ENCODE peak calls at places on chromosomes 5 and 9, in six cellular contexts. One of them, this sample, is unnamed.

GRCh38 chr5:179051784-179052183 is 8.4 kb upstream of the ZNF354C start:
- DNase-seq in upper lobe of right lung: no peak
- DNase-seq in colonic mucosa: no peak
- DNase-seq in gastrocnemius medialis: no peak
- DNase-seq in CD4-positive, alpha-beta memory T cell: no peak
- DNase-seq in RWPE1: no peak
- DNase-seq in this sample: peak

GRCh38 chr5:65141487-65141886 is 340.2 kb downstream of the ADAMTS6 start:
- DNase-seq in upper lobe of right lung: no peak
- DNase-seq in colonic mucosa: no peak
- DNase-seq in gastrocnemius medialis: no peak
- DNase-seq in CD4-positive, alpha-beta memory T cell: no peak
- DNase-seq in RWPE1: no peak
- DNase-seq in this sample: no peak

GRCh38 chr5:34538026-34538672 is 118.0 kb upstream of the RAI14 start:
- DNase-seq in upper lobe of right lung: peak
- DNase-seq in colonic mucosa: no peak
- DNase-seq in gastrocnemius medialis: no peak
- DNase-seq in CD4-positive, alpha-beta memory T cell: no peak
- DNase-seq in RWPE1: no peak
- DNase-seq in this sample: no peak

GRCh38 chr5:59817536-59817935 is 76.0 kb downstream of the PDE4D start:
- DNase-seq in upper lobe of right lung: no peak
- DNase-seq in colonic mucosa: no peak
- DNase-seq in gastrocnemius medialis: no peak
- DNase-seq in CD4-positive, alpha-beta memory T cell: no peak
- DNase-seq in RWPE1: no peak
- DNase-seq in this sample: no peak

GRCh38 chr9:86795861-86796497 is 151.3 kb downstream of the GAS1 start:
- DNase-seq in upper lobe of right lung: no peak
- DNase-seq in colonic mucosa: no peak
- DNase-seq in gastrocnemius medialis: peak
- DNase-seq in CD4-positive, alpha-beta memory T cell: no peak
- DNase-seq in RWPE1: no peak
- DNase-seq in this sample: no peak

GRCh38 chr5:141681295-141681694 is 735 bp downstream of the ARAP3 start:
- DNase-seq in upper lobe of right lung: no peak
- DNase-seq in colonic mucosa: no peak
- DNase-seq in gastrocnemius medialis: no peak
- DNase-seq in CD4-positive, alpha-beta memory T cell: no peak
- DNase-seq in RWPE1: no peak
- DNase-seq in this sample: no peak

GRCh38 chr9:137319434-137319975 is 17.4 kb upstream of the NRARP start:
- DNase-seq in upper lobe of right lung: no peak
- DNase-seq in colonic mucosa: no peak
- DNase-seq in gastrocnemius medialis: no peak
- DNase-seq in CD4-positive, alpha-beta memory T cell: no peak
- DNase-seq in RWPE1: no peak
- DNase-seq in this sample: no peak

GRCh38 chr5:74131256-74131655 is 505.3 kb downstream of the ARHGEF28 start:
- DNase-seq in upper lobe of right lung: no peak
- DNase-seq in colonic mucosa: no peak
- DNase-seq in gastrocnemius medialis: no peak
- DNase-seq in CD4-positive, alpha-beta memory T cell: no peak
- DNase-seq in RWPE1: no peak
- DNase-seq in this sample: no peak

GRCh38 chr5:110054240-110054639 is 364.5 kb downstream of the MAN2A1 start:
- DNase-seq in upper lobe of right lung: no peak
- DNase-seq in colonic mucosa: peak
- DNase-seq in gastrocnemius medialis: peak
- DNase-seq in CD4-positive, alpha-beta memory T cell: peak
- DNase-seq in RWPE1: peak
- DNase-seq in this sample: peak

GRCh38 chr5:45179686-45180085 is 370.9 kb downstream of the MRPS30 start:
- DNase-seq in upper lobe of right lung: no peak
- DNase-seq in colonic mucosa: no peak
- DNase-seq in gastrocnemius medialis: no peak
- DNase-seq in CD4-positive, alpha-beta memory T cell: no peak
- DNase-seq in RWPE1: no peak
- DNase-seq in this sample: no peak

GRCh38 chr9:75890541-75891276 is at the start of gene PCSK5:
- DNase-seq in upper lobe of right lung: peak
- DNase-seq in colonic mucosa: peak
- DNase-seq in gastrocnemius medialis: peak
- DNase-seq in CD4-positive, alpha-beta memory T cell: peak
- DNase-seq in RWPE1: peak
- DNase-seq in this sample: peak

GRCh38 chr5:73938280-73938937 is 312.4 kb downstream of the ARHGEF28 start:
- DNase-seq in upper lobe of right lung: no peak
- DNase-seq in colonic mucosa: no peak
- DNase-seq in gastrocnemius medialis: no peak
- DNase-seq in CD4-positive, alpha-beta memory T cell: no peak
- DNase-seq in RWPE1: peak
- DNase-seq in this sample: peak

GRCh38 chr5:28914302-28914701 is 1875.9 kb upstream of the CDH9 start:
- DNase-seq in upper lobe of right lung: no peak
- DNase-seq in colonic mucosa: no peak
- DNase-seq in gastrocnemius medialis: no peak
- DNase-seq in CD4-positive, alpha-beta memory T cell: no peak
- DNase-seq in RWPE1: no peak
- DNase-seq in this sample: no peak

GRCh38 chr5:39639618-39640078 is 214.9 kb upstream of the DAB2 start:
- DNase-seq in upper lobe of right lung: no peak
- DNase-seq in colonic mucosa: no peak
- DNase-seq in gastrocnemius medialis: no peak
- DNase-seq in CD4-positive, alpha-beta memory T cell: no peak
- DNase-seq in RWPE1: peak
- DNase-seq in this sample: no peak

GRCh38 chr5:76291305-76292077 is 111.6 kb upstream of the IQGAP2 start:
- DNase-seq in upper lobe of right lung: no peak
- DNase-seq in colonic mucosa: no peak
- DNase-seq in gastrocnemius medialis: no peak
- DNase-seq in CD4-positive, alpha-beta memory T cell: no peak
- DNase-seq in RWPE1: peak
- DNase-seq in this sample: peak

GRCh38 chr5:76294573-76294972 is 108.5 kb upstream of the IQGAP2 start:
- DNase-seq in upper lobe of right lung: no peak
- DNase-seq in colonic mucosa: no peak
- DNase-seq in gastrocnemius medialis: no peak
- DNase-seq in CD4-positive, alpha-beta memory T cell: no peak
- DNase-seq in RWPE1: no peak
- DNase-seq in this sample: no peak

GRCh38 chr5:76289692-76290091 is 113.4 kb upstream of the IQGAP2 start:
- DNase-seq in upper lobe of right lung: no peak
- DNase-seq in colonic mucosa: no peak
- DNase-seq in gastrocnemius medialis: no peak
- DNase-seq in CD4-positive, alpha-beta memory T cell: no peak
- DNase-seq in RWPE1: no peak
- DNase-seq in this sample: no peak

GRCh38 chr5:76292923-76293322 is 110.2 kb upstream of the IQGAP2 start:
- DNase-seq in upper lobe of right lung: no peak
- DNase-seq in colonic mucosa: no peak
- DNase-seq in gastrocnemius medialis: no peak
- DNase-seq in CD4-positive, alpha-beta memory T cell: no peak
- DNase-seq in RWPE1: no peak
- DNase-seq in this sample: no peak

DNA sequence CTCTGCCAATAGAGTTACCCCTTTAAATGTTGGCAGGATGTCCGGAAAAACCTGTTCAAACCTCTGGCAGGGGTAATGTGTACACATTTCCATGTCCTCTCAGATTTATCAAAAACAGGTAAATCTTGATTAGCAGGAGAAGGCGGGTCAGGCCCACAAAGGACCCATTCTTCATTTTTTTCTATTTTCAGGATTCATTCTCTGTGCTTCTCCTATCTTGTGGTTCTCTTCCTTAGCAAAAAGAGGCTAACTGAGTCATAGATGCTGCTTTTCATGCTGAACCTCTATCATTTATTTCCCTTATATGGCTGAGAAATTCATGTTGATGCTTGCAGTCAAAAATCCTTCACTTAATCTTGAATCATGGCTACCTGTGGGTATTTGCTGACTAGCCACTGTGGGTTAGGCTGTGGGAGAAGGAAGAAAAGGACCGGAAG is 112.7 kb upstream of the IQGAP2 start:
- DNase-seq in upper lobe of right lung: no peak
- DNase-seq in colonic mucosa: no peak
- DNase-seq in gastrocnemius medialis: no peak
- DNase-seq in CD4-positive, alpha-beta memory T cell: no peak
- DNase-seq in RWPE1: peak
- DNase-seq in this sample: peak
- H3K27ac ChIP-seq in upper lobe of right lung: no peak
- H3K27ac ChIP-seq in colonic mucosa: no peak
- H3K27ac ChIP-seq in gastrocnemius medialis: no peak
- H3K27ac ChIP-seq in CD4-positive, alpha-beta memory T cell: no peak
- H3K27ac ChIP-seq in RWPE1: no peak
- H3K27ac ChIP-seq in this sample: peak

GRCh38 chr9:135176284-135176683 is 88.8 kb downstream of the OLFM1 start:
- DNase-seq in upper lobe of right lung: no peak
- DNase-seq in colonic mucosa: no peak
- DNase-seq in gastrocnemius medialis: no peak
- DNase-seq in CD4-positive, alpha-beta memory T cell: no peak
- DNase-seq in RWPE1: no peak
- DNase-seq in this sample: no peak
- H3K27ac ChIP-seq in upper lobe of right lung: no peak
- H3K27ac ChIP-seq in colonic mucosa: no peak
- H3K27ac ChIP-seq in gastrocnemius medialis: no peak
- H3K27ac ChIP-seq in CD4-positive, alpha-beta memory T cell: no peak
- H3K27ac ChIP-seq in RWPE1: no peak
- H3K27ac ChIP-seq in this sample: no peak

GRCh38 chr5:134097221-134097620 is 17.3 kb upstream of the TCF7 start:
- DNase-seq in upper lobe of right lung: no peak
- DNase-seq in colonic mucosa: no peak
- DNase-seq in gastrocnemius medialis: no peak
- DNase-seq in CD4-positive, alpha-beta memory T cell: no peak
- DNase-seq in RWPE1: no peak
- DNase-seq in this sample: no peak
- H3K27ac ChIP-seq in upper lobe of right lung: no peak
- H3K27ac ChIP-seq in colonic mucosa: no peak
- H3K27ac ChIP-seq in gastrocnemius medialis: no peak
- H3K27ac ChIP-seq in CD4-positive, alpha-beta memory T cell: no peak
- H3K27ac ChIP-seq in RWPE1: no peak
- H3K27ac ChIP-seq in this sample: no peak

GRCh38 chr9:22650145-22650544 is 203.5 kb downstream of the DMRTA1 start:
- DNase-seq in upper lobe of right lung: no peak
- DNase-seq in colonic mucosa: no peak
- DNase-seq in gastrocnemius medialis: no peak
- DNase-seq in CD4-positive, alpha-beta memory T cell: no peak
- DNase-seq in RWPE1: no peak
- DNase-seq in this sample: no peak
- H3K27ac ChIP-seq in upper lobe of right lung: peak
- H3K27ac ChIP-seq in colonic mucosa: no peak
- H3K27ac ChIP-seq in gastrocnemius medialis: no peak
- H3K27ac ChIP-seq in CD4-positive, alpha-beta memory T cell: no peak
- H3K27ac ChIP-seq in RWPE1: no peak
- H3K27ac ChIP-seq in this sample: no peak

GRCh38 chr5:78591972-78592700 is 56.4 kb downstream of the LHFPL2 start:
- DNase-seq in upper lobe of right lung: no peak
- DNase-seq in colonic mucosa: no peak
- DNase-seq in gastrocnemius medialis: no peak
- DNase-seq in CD4-positive, alpha-beta memory T cell: no peak
- DNase-seq in RWPE1: no peak
- DNase-seq in this sample: no peak
- H3K27ac ChIP-seq in upper lobe of right lung: no peak
- H3K27ac ChIP-seq in colonic mucosa: no peak
- H3K27ac ChIP-seq in gastrocnemius medialis: no peak
- H3K27ac ChIP-seq in CD4-positive, alpha-beta memory T cell: no peak
- H3K27ac ChIP-seq in RWPE1: no peak
- H3K27ac ChIP-seq in this sample: peak

DNA sequence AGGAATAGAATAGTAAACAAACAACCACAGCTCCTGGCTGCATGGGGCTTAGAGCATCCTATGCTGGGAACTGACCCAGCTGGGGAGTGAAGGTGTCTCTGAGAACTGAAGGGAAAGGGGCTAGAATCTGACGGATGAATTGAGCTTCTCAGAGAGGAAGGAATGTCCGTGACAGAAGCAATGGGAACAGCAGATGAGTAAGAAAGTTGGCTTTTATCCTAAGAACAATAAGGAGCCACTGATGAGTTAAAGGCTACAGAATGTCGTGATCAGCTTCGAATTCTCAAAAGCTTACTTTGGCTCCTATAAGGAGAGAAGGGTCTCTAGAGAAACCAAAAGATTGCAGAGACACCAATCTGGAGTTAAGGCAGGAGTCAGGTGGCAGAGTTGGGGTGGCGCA is 52.6 kb downstream of the EBF1 start:
- DNase-seq in upper lobe of right lung: no peak
- DNase-seq in colonic mucosa: no peak
- DNase-seq in gastrocnemius medialis: no peak
- DNase-seq in CD4-positive, alpha-beta memory T cell: no peak
- DNase-seq in RWPE1: no peak
- DNase-seq in this sample: no peak
- H3K27ac ChIP-seq in upper lobe of right lung: no peak
- H3K27ac ChIP-seq in colonic mucosa: no peak
- H3K27ac ChIP-seq in gastrocnemius medialis: no peak
- H3K27ac ChIP-seq in CD4-positive, alpha-beta memory T cell: no peak
- H3K27ac ChIP-seq in RWPE1: no peak
- H3K27ac ChIP-seq in this sample: no peak

This sample was measured in epithelial cell of prostate.